ENCODE peak calls at places on chromosomes 1 and 21, in five cellular contexts. Z is AG09319, I is lower leg skin, D is cardiac fibroblast, X is neural crest cell. L is an unnamed sample.

GRCh38 chr21:15309721-15310120 is 244.9 kb upstream of the NRIP1 start:
- DNase-seq in Z (no peak), I (peak; percentile 37), D (peak; percentile 59), X (no peak), L (no peak)

GRCh38 chr1:59645893-59646292 is 168.9 kb upstream of the HOOK1 start:
- DNase-seq in Z (peak; percentile 54), I (no peak), D (peak; percentile 46), X (no peak), L (no peak)

GRCh38 chr1:169694304-169694703 is 17.1 kb downstream of the SELL start:
- DNase-seq in Z (no peak), I (no peak), D (no peak), X (no peak), L (no peak)

GRCh38 chr1:22380024-22380785 is 71.4 kb upstream of the ZBTB40 start:
- DNase-seq in Z (no peak), I (no peak), D (no peak), X (no peak), L (no peak)

GRCh38 chr1:64469614-64469976 is 334 bp upstream of the CACHD1 start:
- DNase-seq in Z (no peak), I (no peak), D (no peak), X (no peak), L (no peak)

GRCh38 chr1:172956871-172957270 is 93.9 kb downstream of the TNFSF18 start:
- DNase-seq in Z (no peak), I (no peak), D (no peak), X (no peak), L (no peak)

GRCh38 chr1:13576926-13577325 is 6.7 kb upstream of the PDPN start:
- DNase-seq in Z (no peak), I (no peak), D (no peak), X (no peak), L (no peak)

GRCh38 chr1:200319143-200319542 is 90.7 kb downstream of the ZNF281 start:
- DNase-seq in Z (no peak), I (no peak), D (no peak), X (no peak), L (no peak)

GRCh38 chr1:67753776-67754525 is 69.0 kb downstream of the GADD45A start:
- DNase-seq in Z (no peak), I (no peak), D (no peak), X (no peak), L (no peak)

GRCh38 chr21:42225571-42226155 is 6.7 kb downstream of the ABCG1 start:
- DNase-seq in Z (no peak), I (no peak), D (no peak), X (no peak), L (no peak)

GRCh38 chr1:165397945-165398344 is 41.4 kb upstream of the LMX1A start:
- DNase-seq in Z (peak; percentile 45), I (peak; percentile 45), D (peak; percentile 79), X (no peak), L (no peak)

GRCh38 chr1:235767795-235768194 is 98.9 kb downstream of the LYST start:
- DNase-seq in Z (no peak), I (no peak), D (no peak), X (no peak), L (no peak)

GRCh38 chr1:54016343-54017282 is 1.4 kb downstream of the LDLRAD1 start:
- DNase-seq in Z (peak; percentile 1), I (peak; percentile 68), D (peak; percentile 14), X (no peak), L (no peak)

GRCh38 chr1:155834296-155834926 is 22.6 kb downstream of the GON4L start:
- DNase-seq in Z (no peak), I (no peak), D (peak; percentile 50), X (no peak), L (no peak)

DNA sequence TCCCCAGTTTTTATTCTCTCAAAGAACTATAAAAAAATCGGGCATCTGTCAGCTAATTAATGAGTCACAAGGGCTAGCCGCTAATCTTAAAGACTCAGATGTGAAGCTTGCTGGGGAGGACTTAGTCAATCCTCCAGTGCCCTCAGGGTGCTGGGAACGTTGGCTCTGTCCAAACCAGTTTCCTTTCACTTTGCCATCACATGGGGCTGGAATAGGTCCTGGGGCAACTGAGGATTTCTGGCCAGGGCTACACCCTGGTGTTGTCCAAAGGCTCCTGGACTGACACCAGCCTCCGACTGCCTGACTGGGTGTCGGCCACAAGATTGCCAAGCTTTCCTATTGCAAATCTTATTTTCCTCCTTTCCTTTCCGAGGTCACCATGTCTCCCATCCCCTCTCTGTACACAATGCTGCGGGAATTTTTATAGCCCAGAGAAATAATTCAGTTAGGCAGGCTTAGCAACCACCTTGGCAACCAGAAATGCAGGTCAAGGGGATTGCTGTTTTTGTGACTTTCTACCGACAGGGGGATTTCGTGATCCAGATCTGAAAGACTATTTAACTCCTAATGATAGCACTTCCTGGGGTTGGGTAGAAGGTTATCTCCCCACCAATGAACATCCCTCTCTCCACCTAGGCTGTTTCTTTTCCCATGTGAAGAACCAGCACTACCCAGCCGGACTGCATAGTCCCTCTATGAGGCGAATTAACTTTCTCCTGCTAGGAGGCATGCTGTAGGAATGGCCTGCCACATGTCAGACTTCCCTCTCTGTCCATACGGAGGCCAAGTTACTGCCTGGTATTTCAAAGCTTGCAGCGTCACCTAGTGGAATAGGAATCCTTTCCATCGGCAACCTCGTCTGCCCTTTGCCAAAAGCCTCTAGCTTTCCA is 29.9 kb upstream of the CTBS start:
- DNase-seq in Z (no peak), I (peak; percentile 62), D (peak; percentile 93), X (no peak), L (no peak)
- TF ChIP-seq CTCF in Z (peak; percentile 48), I (no peak), D (peak; percentile 68), X (no peak), L (no peak)

DNA sequence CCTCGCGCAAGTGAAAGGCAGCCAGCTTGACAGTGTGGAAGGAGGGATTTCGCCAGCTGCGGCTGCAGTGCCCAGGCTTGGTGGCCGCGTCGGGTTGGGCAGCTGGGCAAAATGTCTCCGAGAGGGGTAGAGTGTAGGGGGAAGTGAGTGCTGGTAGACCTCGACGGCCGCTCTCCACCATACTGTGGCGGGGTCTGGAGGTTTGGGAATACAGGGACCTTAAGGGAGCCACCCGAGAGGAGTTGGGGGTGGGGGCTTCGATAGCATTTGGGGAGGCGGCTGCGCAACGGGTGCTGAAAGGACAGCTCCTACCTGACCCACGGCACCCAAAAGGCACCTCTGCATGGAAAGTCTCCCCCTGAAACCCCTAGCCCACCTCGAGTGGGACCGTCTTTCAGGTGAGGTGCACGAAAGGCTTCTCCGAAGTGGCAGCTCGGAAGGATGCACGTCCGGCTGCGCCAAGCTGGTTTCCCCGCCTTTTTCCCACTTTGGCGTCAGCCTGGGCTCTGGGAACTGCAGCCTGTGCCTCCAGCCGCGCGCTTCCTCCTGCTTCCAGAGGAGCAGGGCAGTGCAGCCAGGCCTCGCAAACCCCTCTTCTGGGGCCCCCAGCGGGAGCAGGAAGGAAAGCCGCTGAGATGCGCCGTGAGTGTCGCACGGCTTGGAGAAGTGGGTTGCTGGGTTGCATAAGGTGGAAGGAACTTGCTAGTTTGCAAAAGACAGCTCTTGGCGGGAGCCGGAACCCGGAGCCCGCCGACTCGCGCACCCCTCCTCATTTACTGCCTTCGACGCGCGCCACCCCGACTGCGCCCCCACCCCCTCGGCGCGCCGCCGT is 526 bp upstream of the HMGN2 start:
- DNase-seq in Z (no peak), I (peak; percentile 59), D (peak; percentile 79), X (peak; percentile 65), L (no peak)
- TF ChIP-seq CTCF in Z (no peak), I (no peak), D (no peak), X (peak; percentile 20), L (no peak)

GRCh38 chr1:36994863-36995262 is 39.5 kb downstream of the GRIK3 start:
- DNase-seq in Z (no peak), I (no peak), D (no peak), X (no peak), L (no peak)
- TF ChIP-seq CTCF in Z (no peak), I (no peak), D (no peak), X (no peak), L (no peak)

DNA sequence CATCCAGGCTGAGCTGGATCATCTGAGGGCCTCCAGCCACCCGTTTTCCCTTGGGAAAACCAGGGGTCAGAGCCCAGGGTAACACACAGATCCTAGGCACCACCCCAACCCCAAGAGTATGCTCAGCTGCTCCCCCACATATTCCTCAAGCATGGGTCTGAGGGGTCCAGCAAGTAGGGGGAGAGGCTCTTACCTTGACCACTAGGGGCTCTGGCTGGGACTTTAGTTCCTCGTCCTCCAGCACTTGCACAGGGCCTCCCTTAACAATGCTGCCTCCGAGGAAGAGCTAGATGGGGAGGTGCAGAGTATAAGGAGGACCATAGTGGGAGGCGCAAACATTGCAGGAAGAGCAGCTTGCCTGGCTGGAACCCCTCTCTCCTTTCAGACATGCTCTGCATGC is 7.5 kb downstream of the SELENBP1 start:
- DNase-seq in Z (no peak), I (no peak), D (no peak), X (no peak), L (no peak)
- TF ChIP-seq CTCF in Z (no peak), I (no peak), D (no peak), X (no peak), L (no peak)

GRCh38 chr1:203078478-203078877 is 7.3 kb downstream of the MYOG start:
- DNase-seq in Z (no peak), I (no peak), D (no peak), X (no peak), L (no peak)
- TF ChIP-seq CTCF in Z (no peak), I (no peak), D (no peak), X (no peak), L (no peak)

DNA sequence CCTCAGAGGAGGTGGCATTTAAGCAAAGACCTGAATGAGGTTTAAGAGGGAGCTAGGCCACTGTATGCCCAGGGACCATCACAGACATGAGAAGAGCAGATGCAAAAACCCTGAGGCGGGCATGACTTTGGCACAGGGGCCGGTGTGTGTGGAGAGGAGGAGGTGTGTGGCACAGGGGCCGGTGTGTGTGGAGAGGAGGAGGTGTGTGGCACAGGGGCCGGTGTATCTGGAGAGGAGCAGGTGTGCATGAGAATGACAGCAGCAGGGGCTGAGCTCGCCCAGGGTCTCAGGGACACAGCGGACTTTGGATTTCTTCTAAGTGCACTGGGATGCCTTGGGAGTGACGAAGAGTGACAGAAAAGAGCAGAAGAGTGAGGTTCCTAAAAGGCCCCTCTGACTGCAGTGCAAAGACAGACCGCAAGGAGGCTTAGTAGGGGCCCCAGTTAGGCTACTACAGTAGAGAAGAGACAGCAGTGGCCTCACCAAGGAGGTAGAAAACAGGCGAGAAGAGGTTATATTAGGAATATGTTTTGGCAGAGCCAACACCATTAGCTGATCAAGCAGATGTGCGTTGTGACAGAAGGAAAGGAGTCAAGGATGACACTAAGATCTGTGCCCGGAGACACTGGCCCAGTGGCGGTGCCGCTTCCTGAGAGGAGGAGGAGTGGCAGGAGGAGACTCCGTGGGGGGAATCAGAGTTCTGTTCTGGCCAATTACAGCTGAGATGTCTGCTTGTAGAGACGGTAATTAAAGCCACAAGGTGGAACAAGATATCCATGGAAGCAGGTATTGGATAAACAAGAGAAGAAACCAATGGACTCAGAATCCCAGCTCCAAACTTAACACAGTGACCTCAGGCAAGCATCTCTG is 18.4 kb downstream of the ZBTB17 start:
- DNase-seq in Z (no peak), I (no peak), D (no peak), X (peak; percentile 27), L (no peak)
- TF ChIP-seq CTCF in Z (peak; percentile 32), I (no peak), D (peak; percentile 44), X (peak; percentile 60), L (no peak)

GRCh38 chr1:19735419-19736127 is 64.1 kb downstream of the TMCO4 start:
- DNase-seq in Z (peak; percentile 94), I (peak; percentile 50), D (peak; percentile 93), X (no peak), L (no peak)

GRCh38 chr1:19738106-19738505 is 61.6 kb downstream of the TMCO4 start:
- DNase-seq in Z (no peak), I (no peak), D (no peak), X (no peak), L (no peak)

GRCh38 chr1:19739628-19740027 is 60.1 kb downstream of the TMCO4 start:
- DNase-seq in Z (no peak), I (no peak), D (no peak), X (no peak), L (no peak)

GRCh38 chr1:19738669-19739068 is 61.0 kb downstream of the TMCO4 start:
- DNase-seq in Z (no peak), I (no peak), D (no peak), X (no peak), L (no peak)

GRCh38 chr1:19737413-19737812 is 62.3 kb downstream of the TMCO4 start:
- DNase-seq in Z (no peak), I (no peak), D (peak; percentile 17), X (no peak), L (no peak)
- TF ChIP-seq CTCF in Z (no peak), I (no peak), D (peak; percentile 6), X (no peak), L (no peak)

L was measured in omental fat pad.